ENCODE peak calls at places on chromosomes 2 and 18, in seven cellular contexts. F, I, J, B, H, G and T are unnamed samples.

GRCh38 chr2:50650398-50650810 is 381.5 kb downstream of the NRXN1 start:
- DNase-seq in F (no peak), H (no peak), J (no peak), B (no peak), I (no peak), G (peak), T (no peak)

GRCh38 chr18:34977787-34978532 is 63.3 kb upstream of the MAPRE2 start:
- DNase-seq in I (no peak), G (peak), H (peak), F (peak), B (peak), J (no peak), T (peak)

GRCh38 chr2:12083081-12083569 is 336.7 kb downstream of the LPIN1 start:
- DNase-seq in F (no peak), J (no peak), H (no peak), I (no peak), B (no peak), G (no peak), T (no peak)

GRCh38 chr2:181197140-181197760 is 216.8 kb downstream of the UBE2E3 start:
- DNase-seq in F (no peak), B (no peak), I (no peak), H (no peak), G (no peak), J (no peak), T (no peak)

GRCh38 chr2:128278979-128279378 is 39.7 kb downstream of the HS6ST1 start:
- DNase-seq in I (peak), J (no peak), H (no peak), G (no peak), F (peak), B (no peak), T (no peak)

GRCh38 chr18:25457636-25458035 is 105.7 kb upstream of the ZNF521 start:
- DNase-seq in F (no peak), J (no peak), B (no peak), I (no peak), G (no peak), H (no peak), T (peak)

GRCh38 chr2:229235136-229235914 is 35.8 kb downstream of the PID1 start:
- DNase-seq in G (peak), I (peak), J (no peak), F (no peak), B (peak), H (no peak), T (peak)

GRCh38 chr2:48978131-48978530 is 176.2 kb downstream of the FSHR start:
- DNase-seq in F (no peak), B (no peak), H (no peak), I (no peak), J (no peak), G (no peak), T (no peak)

GRCh38 chr18:24400587-24400986 is 3.0 kb upstream of the OSBPL1A start:
- DNase-seq in I (no peak), B (no peak), G (no peak), J (no peak), H (no peak), F (no peak), T (no peak)

GRCh38 chr18:79819951-79820351 is 22.2 kb downstream of the KCNG2 start:
- DNase-seq in F (no peak), J (peak), H (no peak), G (no peak), B (peak), I (no peak), T (peak)

GRCh38 chr2:201433389-201433995 is 17.8 kb downstream of the TRAK2 start:
- DNase-seq in J (no peak), I (no peak), B (no peak), F (no peak), H (no peak), G (no peak), T (no peak)

GRCh38 chr2:130828461-130828860 is 8.3 kb upstream of the ARHGEF4 start:
- DNase-seq in G (no peak), H (no peak), F (no peak), B (no peak), I (no peak), J (no peak), T (peak)

GRCh38 chr2:181120625-181121024 is 140.2 kb downstream of the UBE2E3 start:
- DNase-seq in G (no peak), I (no peak), H (no peak), B (no peak), F (no peak), J (no peak), T (peak)

GRCh38 chr2:212032536-212033219 is 505.9 kb downstream of the ERBB4 start:
- DNase-seq in B (no peak), F (no peak), I (no peak), G (no peak), H (no peak), J (no peak), T (peak)

GRCh38 chr2:228801451-228801850 is 469.6 kb downstream of the PID1 start:
- DNase-seq in B (no peak), F (no peak), J (no peak), H (no peak), G (no peak), I (no peak), T (no peak)

GRCh38 chr2:41495050-41495449 is 552.8 kb upstream of the PKDCC start:
- DNase-seq in J (no peak), G (peak), F (no peak), I (no peak), H (no peak), B (no peak), T (peak)

GRCh38 chr2:25481381-25482310 is 139.9 kb upstream of the DNMT3A start:
- DNase-seq in F (no peak), I (no peak), J (no peak), G (no peak), H (no peak), B (no peak), T (peak)

GRCh38 chr2:23475473-23475872 is 90.5 kb downstream of the KLHL29 start:
- DNase-seq in B (no peak), I (no peak), G (no peak), H (no peak), J (no peak), F (no peak), T (no peak)

GRCh38 chr18:45619826-45620201 is 4.5 kb downstream of the SLC14A2 start:
- DNase-seq in F (no peak), I (no peak), B (no peak), G (no peak), H (no peak), J (no peak), T (no peak)

GRCh38 chr18:35005963-35006577 is 35.1 kb upstream of the MAPRE2 start:
- DNase-seq in I (no peak), B (no peak), H (no peak), F (no peak), G (peak), J (no peak), T (peak)

GRCh38 chr2:47189635-47190034 is 34.5 kb upstream of the STPG4 start:
- DNase-seq in G (no peak), H (no peak), F (no peak), I (no peak), B (no peak), J (no peak), T (peak)

GRCh38 chr2:19020144-19021099 is 338.0 kb downstream of the OSR1 start:
- DNase-seq in J (no peak), B (no peak), F (no peak), H (no peak), G (no peak), I (no peak), T (no peak)

GRCh38 chr2:96503637-96504243 is 1.4 kb downstream of the NEURL3 start:
- DNase-seq in I (no peak), G (no peak), J (peak), H (no peak), F (no peak), B (no peak), T (no peak)

GRCh38 chr2:70214365-70214764 is 23.5 kb upstream of the C2orf42 start:
- DNase-seq in J (no peak), B (no peak), F (no peak), G (no peak), H (no peak), I (no peak), T (no peak)

GRCh38 chr2:68765739-68766377 is 31.2 kb downstream of the ARHGAP25 start:
- DNase-seq in G (no peak), J (no peak), F (no peak), B (no peak), I (no peak), H (no peak), T (no peak)

GRCh38 chr2:212451786-212452200 is 86.8 kb downstream of the ERBB4 start:
- DNase-seq in F (no peak), I (no peak), G (no peak), B (no peak), H (no peak), J (no peak), T (peak)

GRCh38 chr2:104378853-104379374 is 475.0 kb upstream of the POU3F3 start:
- DNase-seq in F (no peak), B (no peak), G (peak), H (no peak), J (no peak), I (no peak), T (no peak)

GRCh38 chr18:66124394-66124793 is 373.6 kb downstream of the CDH7 start:
- DNase-seq in G (no peak), F (no peak), B (no peak), I (no peak), J (no peak), H (no peak), T (no peak)
- TF ChIP-seq CTCF in G (peak), F (no peak), B (no peak), I (no peak), J (no peak), H (peak), T (peak)

GRCh38 chr18:31508781-31509180 is 10.8 kb downstream of the DSG2 start:
- DNase-seq in H (no peak), J (no peak), I (no peak), F (no peak), G (no peak), B (no peak), T (peak)

GRCh38 chr18:31503011-31503410 is 5.0 kb downstream of the DSG2 start:
- DNase-seq in F (no peak), H (no peak), I (no peak), J (no peak), G (no peak), B (no peak), T (no peak)

GRCh38 chr18:31504455-31505147 is 6.6 kb downstream of the DSG2 start:
- DNase-seq in I (no peak), H (no peak), F (no peak), J (no peak), G (no peak), B (no peak), T (no peak)

GRCh38 chr18:31506024-31506742 is 8.2 kb downstream of the DSG2 start:
- DNase-seq in G (no peak), J (no peak), I (no peak), B (no peak), F (no peak), H (no peak), T (no peak)

DNA sequence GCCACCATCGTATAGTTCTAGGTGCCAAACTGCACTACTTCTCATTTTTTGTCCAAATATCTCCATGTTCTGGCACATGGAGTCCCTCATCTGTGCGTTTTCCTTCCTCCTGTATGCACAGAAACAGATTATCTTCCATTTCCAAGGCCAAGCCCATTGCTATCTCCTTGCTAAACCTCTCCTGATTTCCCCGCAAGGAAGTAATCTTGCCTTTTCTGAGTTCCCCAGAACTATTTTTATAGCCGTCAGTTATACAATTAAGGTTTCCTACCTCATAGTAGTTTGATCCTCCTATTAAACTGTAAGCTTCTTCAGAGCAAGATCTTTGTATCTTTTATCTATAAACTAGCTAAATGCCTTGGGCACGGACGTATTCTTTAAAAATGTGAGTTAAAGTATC is 7.2 kb downstream of the DSG2 start:
- DNase-seq in G (no peak), I (no peak), B (no peak), J (no peak), H (no peak), F (no peak), T (no peak)
- H3K27ac ChIP-seq in G (no peak), I (no peak), B (no peak), J (no peak), H (no peak), F (no peak), T (no peak)

DNA sequence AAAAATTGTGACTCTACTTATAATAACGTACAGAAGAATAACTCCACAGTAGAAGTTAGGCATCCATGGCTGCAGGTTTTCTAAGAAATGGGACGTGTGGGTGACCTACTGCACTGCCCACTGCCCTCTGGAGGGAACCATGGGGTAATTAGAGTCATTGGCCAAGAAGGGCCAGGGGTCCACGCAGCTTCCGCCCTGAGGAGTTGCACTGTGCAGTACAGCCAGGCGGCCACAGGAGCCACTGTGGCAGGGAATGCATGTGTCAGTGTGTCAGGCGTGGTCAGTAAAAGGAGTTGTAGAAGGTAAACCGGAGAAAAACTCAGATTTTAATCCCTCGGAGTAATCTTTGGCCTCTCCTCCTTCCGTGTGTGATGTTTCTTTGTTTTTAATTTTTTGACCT is 24.8 kb downstream of the NCK2 start:
- DNase-seq in F (no peak), H (no peak), G (peak), I (no peak), J (no peak), B (no peak), T (no peak)
- TF ChIP-seq CTCF in F (no peak), H (no peak), G (peak), I (no peak), J (no peak), B (no peak), T (no peak)

GRCh38 chr2:66481100-66481549 is 46.2 kb downstream of the MEIS1 start:
- DNase-seq in G (peak), H (no peak), I (no peak), F (no peak), J (no peak), B (no peak), T (no peak)

GRCh38 chr2:66472225-66472843 is 37.4 kb downstream of the MEIS1 start:
- DNase-seq in B (no peak), I (no peak), J (no peak), G (no peak), F (no peak), H (no peak), T (no peak)

GRCh38 chr2:66478311-66478710 is 43.4 kb downstream of the MEIS1 start:
- DNase-seq in H (no peak), G (no peak), F (no peak), J (no peak), I (no peak), B (no peak), T (no peak)

GRCh38 chr2:66478729-66479316 is 43.9 kb downstream of the MEIS1 start:
- DNase-seq in I (no peak), G (no peak), B (no peak), J (no peak), F (no peak), H (no peak), T (no peak)

GRCh38 chr2:66477125-66477842 is 42.4 kb downstream of the MEIS1 start:
- DNase-seq in I (no peak), F (no peak), J (no peak), H (no peak), G (no peak), B (no peak), T (no peak)
- H3K27ac ChIP-seq in I (peak), F (no peak), J (peak), H (peak), G (no peak), B (no peak), T (no peak)

GRCh38 chr2:65070172-65070830 is 14.1 kb downstream of the CEP68 start:
- DNase-seq in J (no peak), B (no peak), F (no peak), G (no peak), I (no peak), H (no peak), T (peak)
- TF ChIP-seq CTCF in J (no peak), B (no peak), F (peak), G (no peak), I (no peak), H (peak), T (no peak)

GRCh38 chr2:106709229-106709628 is 176.7 kb downstream of the ST6GAL2 start:
- DNase-seq in I (no peak), F (no peak), H (no peak), B (no peak), G (no peak), J (no peak), T (no peak)

GRCh38 chr2:106703161-106703560 is 182.8 kb downstream of the ST6GAL2 start:
- DNase-seq in H (no peak), G (no peak), F (no peak), J (no peak), I (no peak), B (no peak), T (no peak)

GRCh38 chr2:106704798-106705197 is 181.2 kb downstream of the ST6GAL2 start:
- DNase-seq in I (no peak), G (no peak), J (no peak), F (no peak), H (no peak), B (no peak), T (no peak)

GRCh38 chr2:106708189-106708588 is 177.8 kb downstream of the ST6GAL2 start:
- DNase-seq in I (no peak), J (no peak), H (no peak), F (no peak), G (no peak), B (no peak), T (no peak)

GRCh38 chr2:106705877-106706276 is 180.1 kb downstream of the ST6GAL2 start:
- DNase-seq in G (no peak), B (no peak), F (no peak), H (no peak), I (no peak), J (no peak), T (no peak)
- H3K27ac ChIP-seq in G (no peak), B (no peak), F (no peak), H (peak), I (no peak), J (no peak), T (no peak)